ENCODE peak calls at places on chromosomes 13 and 19, in six cellular contexts. L, F, A, Y, H and D are unnamed samples.

GRCh38 chr13:97879646-97880297 is 73.7 kb upstream of the IPO5 start:
- DNase-seq in F (no peak), A (no peak), Y (no peak), H (no peak), L (no peak), D (no peak)

GRCh38 chr13:50645092-50645491 is 198.4 kb downstream of the DLEU7 start:
- DNase-seq in L (no peak), A (no peak), H (no peak), Y (no peak), F (no peak), D (no peak)

GRCh38 chr13:39616087-39616694 is 13.2 kb upstream of the LHFPL6 start:
- DNase-seq in F (no peak), L (peak), H (peak), A (no peak), Y (no peak), D (no peak)

GRCh38 chr13:111219306-111219705 is 101.1 kb upstream of the TEX29 start:
- DNase-seq in L (no peak), F (no peak), H (peak), Y (no peak), A (no peak), D (no peak)

GRCh38 chr19:3573162-3573857 is 566 bp downstream of the HMG20B start:
- DNase-seq in Y (no peak), A (no peak), L (no peak), F (no peak), H (no peak), D (no peak)

GRCh38 chr13:39281539-39282150 is 243.4 kb downstream of the NHLRC3 start:
- DNase-seq in Y (no peak), A (no peak), H (no peak), F (no peak), L (no peak), D (no peak)

GRCh38 chr13:70366720-70367119 is 258.5 kb upstream of the KLHL1 start:
- DNase-seq in F (no peak), Y (no peak), A (no peak), H (no peak), L (no peak), D (no peak)

GRCh38 chr13:91664036-91664435 is 265.6 kb downstream of the GPC5 start:
- DNase-seq in Y (no peak), L (no peak), F (no peak), H (no peak), A (no peak), D (no peak)

GRCh38 chr13:59442946-59443345 is 720.8 kb downstream of the DIAPH3 start:
- DNase-seq in F (no peak), L (no peak), H (no peak), A (no peak), Y (no peak), D (no peak)

GRCh38 chr13:41658057-41658642 is 200.8 kb downstream of the RGCC start:
- DNase-seq in Y (no peak), A (no peak), F (no peak), L (no peak), H (no peak), D (no peak)

GRCh38 chr13:20191311-20191901 is 1.3 kb downstream of the GJB2 start:
- DNase-seq in F (no peak), H (peak), L (no peak), A (no peak), Y (no peak), D (no peak)

GRCh38 chr19:47239610-47240296 is 8.8 kb upstream of the BBC3 start:
- DNase-seq in F (peak), L (peak), Y (peak), A (peak), H (peak), D (no peak)

GRCh38 chr13:32417995-32418394 is 9.9 kb downstream of the N4BP2L1 start:
- DNase-seq in L (no peak), A (no peak), Y (no peak), F (no peak), H (no peak), D (no peak)

GRCh38 chr13:45823583-45823982 is 28.0 kb downstream of the SIAH3 start:
- DNase-seq in L (no peak), A (no peak), Y (no peak), F (no peak), H (no peak), D (no peak)

GRCh38 chr19:51607077-51607476 is 23.1 kb downstream of the SIGLEC5 start:
- DNase-seq in Y (no peak), L (no peak), H (no peak), F (no peak), A (peak), D (no peak)

GRCh38 chr19:12880551-12881171 is 588 bp downstream of the DNASE2 start:
- DNase-seq in H (peak), F (no peak), Y (no peak), A (no peak), L (no peak), D (no peak)

GRCh38 chr19:48501446-48501960 is 10.1 kb downstream of the LMTK3 start:
- DNase-seq in A (no peak), Y (peak), L (peak), H (peak), F (no peak), D (no peak)

GRCh38 chr19:31255174-31255862 is 93.9 kb downstream of the TSHZ3 start:
- DNase-seq in F (no peak), L (no peak), A (no peak), H (no peak), Y (no peak), D (no peak)

GRCh38 chr13:77509221-77509620 is 26.3 kb upstream of the SCEL start:
- DNase-seq in F (no peak), H (no peak), A (no peak), L (no peak), Y (no peak), D (no peak)

GRCh38 chr13:50132937-50133276 is 117.7 kb downstream of the KCNRG start:
- DNase-seq in A (no peak), Y (no peak), H (no peak), L (no peak), F (no peak), D (no peak)

GRCh38 chr13:44306401-44307192 is 67.0 kb upstream of the SERP2 start:
- DNase-seq in L (no peak), A (no peak), F (no peak), Y (no peak), H (peak), D (no peak)

GRCh38 chr19:10332158-10332964 is 968 bp downstream of the RAVER1 start:
- DNase-seq in F (no peak), L (no peak), Y (no peak), H (no peak), A (no peak), D (no peak)

GRCh38 chr13:83839158-83839557 is 43.1 kb downstream of the SLITRK1 start:
- DNase-seq in A (no peak), F (no peak), H (no peak), Y (no peak), L (no peak), D (no peak)

GRCh38 chr13:39734952-39735351 is 79.5 kb downstream of the COG6 start:
- DNase-seq in L (no peak), Y (no peak), F (no peak), H (no peak), A (no peak), D (no peak)

GRCh38 chr13:20401586-20401957 is 124.1 kb downstream of the CRYL1 start:
- DNase-seq in L (no peak), A (no peak), H (no peak), F (no peak), Y (no peak), D (no peak)

GRCh38 chr19:33194884-33195710 is 967 bp downstream of the LRP3 start:
- DNase-seq in Y (no peak), A (no peak), F (no peak), H (peak), L (no peak), D (no peak)

GRCh38 chr19:30084390-30084819 is 142.4 kb downstream of the URI1 start:
- DNase-seq in H (no peak), L (no peak), F (peak), Y (no peak), A (no peak), D (peak)

GRCh38 chr19:2728783-2729387 is 7.7 kb upstream of the DIRAS1 start:
- DNase-seq in H (no peak), F (no peak), A (no peak), L (no peak), Y (no peak), D (peak)

GRCh38 chr13:52846567-52847321 is 1.7 kb downstream of the PCDH8 start:
- DNase-seq in F (peak), A (no peak), H (peak), Y (no peak), L (no peak), D (no peak)

GRCh38 chr13:103883698-103884097 is 817.5 kb upstream of the SLC10A2 start:
- DNase-seq in L (no peak), Y (no peak), F (no peak), A (no peak), H (no peak), D (no peak)

GRCh38 chr19:51457351-51458013 is 772 bp downstream of the SIGLEC8 start:
- DNase-seq in Y (no peak), A (no peak), F (no peak), H (no peak), L (no peak), D (no peak)

GRCh38 chr19:41882568-41883462 is at the start of gene ARHGEF1:
- DNase-seq in L (peak), F (peak), A (peak), Y (peak), H (peak), D (peak)

GRCh38 chr19:15775249-15775648 is 12.2 kb upstream of the OR10H5 start:
- DNase-seq in L (no peak), H (no peak), A (no peak), F (no peak), Y (no peak), D (no peak)

GRCh38 chr13:109479991-109480696 is 306.2 kb downstream of the IRS2 start:
- DNase-seq in F (no peak), A (no peak), H (peak), L (no peak), Y (no peak), D (no peak)

GRCh38 chr13:50797081-50797480 is 46.4 kb downstream of the DLEU7 start:
- DNase-seq in F (no peak), A (no peak), Y (no peak), H (no peak), L (no peak), D (no peak)

GRCh38 chr19:18282021-18282787 is 782 bp upstream of the JUND start:
- DNase-seq in L (no peak), Y (no peak), A (no peak), F (no peak), H (no peak), D (no peak)
- TF ChIP-seq CTCF in L (no peak), Y (peak), A (no peak), F (no peak), H (peak), D (peak)

GRCh38 chr19:862529-863304 is 3.3 kb downstream of the CFD start:
- DNase-seq in F (peak), L (peak), Y (peak), A (peak), H (peak), D (peak)

GRCh38 chr19:861756-862528 is 2.5 kb downstream of the CFD start:
- DNase-seq in F (peak), Y (peak), A (peak), H (no peak), L (peak), D (no peak)

GRCh38 chr19:858868-859843 is at the start of gene CFD:
- DNase-seq in F (peak), A (no peak), L (no peak), H (no peak), Y (no peak), D (peak)

GRCh38 chr19:861099-861755 is 1.8 kb downstream of the CFD start:
- DNase-seq in A (no peak), H (no peak), F (peak), Y (no peak), L (no peak), D (no peak)

GRCh38 chr19:860481-861098 is 1.1 kb downstream of the CFD start:
- DNase-seq in H (peak), L (peak), F (peak), Y (peak), A (peak), D (no peak)
- TF ChIP-seq CTCF in H (no peak), L (no peak), F (no peak), Y (no peak), A (no peak), D (peak)

DNA sequence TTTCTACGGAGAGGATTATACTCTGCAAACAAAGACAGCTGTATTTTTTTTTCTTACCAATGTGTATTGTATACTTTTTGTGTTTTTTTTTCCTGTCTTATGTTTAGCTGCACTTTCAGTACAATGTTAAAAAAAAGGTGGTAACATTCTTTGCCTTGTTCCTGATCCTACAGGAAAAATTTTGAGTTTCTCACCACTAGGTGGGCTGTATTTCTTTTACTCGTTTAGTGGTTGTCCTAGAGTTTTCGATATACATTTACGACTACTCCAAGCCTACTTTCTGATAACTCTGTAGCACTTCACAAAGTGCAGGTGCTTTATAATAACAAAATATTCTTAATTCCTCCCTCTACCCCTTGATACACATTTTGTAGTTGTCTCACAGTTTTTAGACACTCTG is 652.2 kb downstream of the UQCRFS1 start:
- DNase-seq in H (no peak), F (no peak), L (no peak), Y (no peak), A (no peak), D (no peak)
- TF ChIP-seq CTCF in H (no peak), F (no peak), L (no peak), Y (no peak), A (no peak), D (no peak)

GRCh38 chr13:113743366-113744195 is 15.4 kb upstream of the TMEM255B start:
- DNase-seq in L (no peak), H (peak), Y (no peak), A (no peak), F (no peak), D (no peak)

GRCh38 chr13:113741101-113741731 is 17.8 kb upstream of the TMEM255B start:
- DNase-seq in H (peak), Y (no peak), A (no peak), L (no peak), F (no peak), D (no peak)

GRCh38 chr13:113740661-113741060 is 18.4 kb upstream of the TMEM255B start:
- DNase-seq in F (no peak), H (peak), Y (no peak), L (no peak), A (no peak), D (no peak)

GRCh38 chr13:113742445-113743120 is 16.4 kb upstream of the TMEM255B start:
- DNase-seq in Y (no peak), L (no peak), H (peak), A (no peak), F (no peak), D (no peak)

DNA sequence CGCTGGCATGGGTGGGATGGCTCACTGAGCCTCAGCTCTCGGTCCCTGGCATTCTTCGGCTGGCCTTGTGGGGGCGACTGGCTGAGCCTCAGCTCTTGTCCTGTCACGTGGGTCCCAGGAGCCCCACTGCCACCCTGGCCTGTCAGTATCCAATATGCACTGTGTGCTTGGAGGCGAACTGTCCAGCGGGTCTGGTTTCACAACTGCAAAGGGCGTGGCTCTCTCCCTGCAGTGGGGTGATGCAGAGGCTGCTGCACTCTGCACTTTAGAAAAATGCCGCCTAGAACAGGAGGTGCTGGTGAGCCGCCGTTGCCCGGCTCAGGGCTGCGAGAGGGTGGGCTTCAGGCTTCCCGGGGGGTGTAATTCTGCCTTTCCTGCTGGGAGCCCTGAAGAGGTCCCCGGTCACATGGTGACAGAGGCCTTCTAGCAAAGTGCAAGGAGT is 17.0 kb upstream of the TMEM255B start:
- DNase-seq in L (no peak), A (no peak), F (no peak), H (peak), Y (no peak), D (peak)
- TF ChIP-seq CTCF in L (peak), A (no peak), F (no peak), H (peak), Y (no peak), D (peak)

DNA sequence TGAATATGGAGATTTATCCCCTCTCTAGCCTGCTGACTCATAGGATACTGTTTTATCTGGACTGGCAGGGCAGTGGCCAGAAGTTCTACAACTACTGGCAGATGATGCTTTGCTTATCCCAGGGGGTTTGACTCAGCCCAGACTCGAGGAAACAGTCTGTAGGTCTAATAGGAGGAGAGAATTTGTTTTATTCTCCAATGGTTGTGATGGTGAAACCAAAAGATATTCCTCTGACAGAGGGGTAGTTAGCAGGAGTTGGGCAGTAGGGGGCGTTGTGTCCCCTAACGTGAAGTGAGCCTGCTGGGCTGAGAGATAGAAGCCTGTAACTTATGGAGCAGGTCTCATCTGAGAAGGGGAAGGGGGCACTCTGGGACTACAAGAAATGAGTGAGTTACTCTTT is 74.9 kb downstream of the WTIP start:
- DNase-seq in H (peak), F (no peak), L (no peak), A (no peak), Y (no peak), D (no peak)
- TF ChIP-seq CTCF in H (peak), F (peak), L (no peak), A (no peak), Y (no peak), D (no peak)

GRCh38 chr13:38228322-38228721 is 121.3 kb upstream of the UFM1 start:
- DNase-seq in A (no peak), L (no peak), H (no peak), F (no peak), Y (no peak), D (no peak)
- TF ChIP-seq CTCF in A (no peak), L (no peak), H (no peak), F (no peak), Y (no peak), D (no peak)